ENCODE peak calls at places on chromosomes 11 and 22, in five cellular contexts. W is cardiac fibroblast, Z is fibroblast of lung, G is brain microvascular endothelial cell, L is tibial nerve. J is an unnamed sample.

GRCh38 chr11:291281-292210 is 2.6 kb downstream of the PGGHG start:
- DNase-seq in W (no peak), Z (no peak), G (no peak), L (no peak), J (no peak)

GRCh38 chr11:29527391-29527936 is 489.4 kb downstream of the KCNA4 start:
- DNase-seq in W (peak; percentile 93), Z (peak; percentile 80), G (peak; percentile 79), L (no peak), J (peak; percentile 97)

GRCh38 chr11:89405629-89406028 is 85.5 kb downstream of the NOX4 start:
- DNase-seq in W (peak; percentile 26), Z (no peak), G (no peak), L (no peak), J (peak; percentile 38)

GRCh38 chr11:60838132-60838531 is 3.8 kb upstream of the CCDC86 start:
- DNase-seq in W (peak; percentile 43), Z (no peak), G (no peak), L (no peak), J (no peak)

GRCh38 chr11:72239296-72239848 is 4.6 kb downstream of the PHOX2A start:
- DNase-seq in W (peak; percentile 57), Z (peak; percentile 70), G (no peak), L (no peak), J (peak; percentile 23)

GRCh38 chr11:73838443-73839122 is 38.1 kb downstream of the COA4 start:
- DNase-seq in W (peak; percentile 53), Z (peak; percentile 77), G (peak; percentile 36), L (no peak), J (no peak)

GRCh38 chr11:12704049-12704448 is 29.8 kb downstream of the TEAD1 start:
- DNase-seq in W (peak; percentile 59), Z (peak; percentile 86), G (peak; percentile 75), L (no peak), J (peak; percentile 81)

GRCh38 chr22:40751250-40751649 is 67.9 kb downstream of the SLC25A17 start:
- DNase-seq in W (no peak), Z (no peak), G (no peak), L (no peak), J (no peak)

GRCh38 chr11:69539416-69540117 is 58.1 kb downstream of the LINC01488 start:
- DNase-seq in W (no peak), Z (no peak), G (no peak), L (no peak), J (no peak)

GRCh38 chr11:110565690-110566336 is 136.1 kb downstream of the FDX1 start:
- DNase-seq in W (peak; percentile 8), Z (no peak), G (no peak), L (no peak), J (peak; percentile 76)

GRCh38 chr22:43013355-43014061 is 1.4 kb downstream of the PACSIN2 start:
- DNase-seq in W (peak; percentile 42), Z (peak; percentile 41), G (no peak), L (no peak), J (no peak)

GRCh38 chr22:23386822-23387580 is 193.1 kb downstream of the IGLL1 start:
- DNase-seq in W (no peak), Z (no peak), G (no peak), L (no peak), J (no peak)

GRCh38 chr11:35598254-35599125 is 19.8 kb upstream of the FJX1 start:
- DNase-seq in W (no peak), Z (peak; percentile 73), G (no peak), L (no peak), J (peak; percentile 65)

GRCh38 chr11:67615455-67616430 is 9.0 kb downstream of the NDUFV1 start:
- DNase-seq in W (peak; percentile 15), Z (no peak), G (no peak), L (no peak), J (peak; percentile 44)

GRCh38 chr11:42651654-42652053 is 660.1 kb upstream of the API5 start:
- DNase-seq in W (no peak), Z (no peak), G (no peak), L (no peak), J (no peak)

GRCh38 chr11:125901872-125902271 is 1.1 kb downstream of the PUS3 start:
- DNase-seq in W (no peak), Z (no peak), G (no peak), L (no peak), J (no peak)

GRCh38 chr11:40384991-40385390 is 1074.5 kb downstream of the LRRC4C start:
- DNase-seq in W (no peak), Z (peak; percentile 70), G (no peak), L (no peak), J (no peak)

GRCh38 chr11:61062181-61062955 is 39.9 kb upstream of the CD5 start:
- DNase-seq in W (no peak), Z (no peak), G (no peak), L (no peak), J (no peak)

GRCh38 chr11:10641314-10642206 is 52.0 kb downstream of the IRAG1 start:
- DNase-seq in W (no peak), Z (no peak), G (no peak), L (no peak), J (no peak)

GRCh38 chr11:66238786-66239413 is 29.5 kb upstream of the RAB1B start:
- DNase-seq in W (no peak), Z (no peak), G (no peak), L (no peak), J (no peak)

GRCh38 chr11:11478687-11479086 is 125.6 kb upstream of the CSNK2A3 start:
- DNase-seq in W (no peak), Z (no peak), G (no peak), L (no peak), J (no peak)

GRCh38 chr11:20584093-20584774 is 15.2 kb upstream of the SLC6A5 start:
- DNase-seq in W (no peak), Z (no peak), G (no peak), L (no peak), J (peak; percentile 86)

GRCh38 chr22:25896098-25896497 is 154.1 kb downstream of the MYO18B start:
- DNase-seq in W (no peak), Z (no peak), G (no peak), L (no peak), J (no peak)

GRCh38 chr22:44914026-44914721 is 95.6 kb downstream of the PHF21B start:
- DNase-seq in W (no peak), Z (no peak), G (no peak), L (no peak), J (no peak)

GRCh38 chr11:73866586-73866996 is 10.1 kb downstream of the COA4 start:
- DNase-seq in W (peak; percentile 91), Z (peak; percentile 90), G (peak; percentile 79), L (no peak), J (peak; percentile 86)

GRCh38 chr11:72350752-72351151 is 83.6 kb downstream of the CLPB start:
- DNase-seq in W (no peak), Z (no peak), G (no peak), L (no peak), J (no peak)

GRCh38 chr22:46008836-46009596 is 32.1 kb upstream of the WNT7B start:
- DNase-seq in W (no peak), Z (no peak), G (no peak), L (no peak), J (peak; percentile 17)

GRCh38 chr22:41021655-41022454 is 70.5 kb upstream of the EP300 start:
- DNase-seq in W (peak; percentile 69), Z (peak; percentile 35), G (no peak), L (peak; percentile 46), J (peak; percentile 66)

GRCh38 chr11:44957051-44957515 is 6.4 kb upstream of the TP53I11 start:
- DNase-seq in W (no peak), Z (no peak), G (no peak), L (no peak), J (no peak)

GRCh38 chr22:43162412-43163150 is 11.2 kb downstream of the TSPO start:
- DNase-seq in W (no peak), Z (no peak), G (no peak), L (no peak), J (no peak)

GRCh38 chr11:106875013-106875412 is 143.3 kb downstream of the GUCY1A2 start:
- DNase-seq in W (peak; percentile 39), Z (peak; percentile 47), G (peak; percentile 12), L (no peak), J (peak; percentile 4)

GRCh38 chr22:46829140-46829891 is 66.9 kb downstream of the TBC1D22A start:
- DNase-seq in W (peak; percentile 89), Z (peak; percentile 97), G (peak; percentile 78), L (no peak), J (peak; percentile 89)

GRCh38 chr11:20483931-20484330 is 96.4 kb downstream of the PRMT3 start:
- DNase-seq in W (no peak), Z (peak; percentile 12), G (no peak), L (no peak), J (peak; percentile 88)

GRCh38 chr22:17412232-17412631 is 43.0 kb downstream of the CECR2 start:
- DNase-seq in W (no peak), Z (no peak), G (no peak), L (no peak), J (no peak)

GRCh38 chr11:92852946-92853345 is 116.5 kb upstream of the MTNR1B start:
- DNase-seq in W (no peak), Z (peak; percentile 17), G (no peak), L (no peak), J (peak; percentile 97)

GRCh38 chr11:17846852-17847453 is 112.4 kb downstream of the KCNC1 start:
- DNase-seq in W (peak; percentile 22), Z (peak; percentile 68), G (peak; percentile 18), L (no peak), J (peak; percentile 56)
- TF ChIP-seq CTCF in W (peak; percentile 6), Z (peak; percentile 24), G (peak; percentile 45), L (no peak), J (peak; percentile 42)

GRCh38 chr11:1335811-1336761 is 26.7 kb upstream of the TOLLIP start:
- DNase-seq in W (peak; percentile 93), Z (peak; percentile 59), G (peak; percentile 33), L (peak; percentile 72), J (peak; percentile 81)
- H3K4me3 ChIP-seq in W (peak overlapping the region; percentile 56), Z (peak overlapping the region; percentile 39), G (peak overlapping the region; percentile 37), L (peak overlapping the region; percentile 70), J (peak overlapping the region; percentile 47)

GRCh38 chr22:50274311-50274710 is 4.1 kb upstream of the MAPK11 start:
- DNase-seq in W (peak; percentile 73), Z (peak; percentile 59), G (peak; percentile 35), L (no peak), J (peak; percentile 65)
- TF ChIP-seq CTCF in W (peak; percentile 13), Z (no peak), G (peak; percentile 48), L (peak; percentile 27), J (peak; percentile 42)

DNA sequence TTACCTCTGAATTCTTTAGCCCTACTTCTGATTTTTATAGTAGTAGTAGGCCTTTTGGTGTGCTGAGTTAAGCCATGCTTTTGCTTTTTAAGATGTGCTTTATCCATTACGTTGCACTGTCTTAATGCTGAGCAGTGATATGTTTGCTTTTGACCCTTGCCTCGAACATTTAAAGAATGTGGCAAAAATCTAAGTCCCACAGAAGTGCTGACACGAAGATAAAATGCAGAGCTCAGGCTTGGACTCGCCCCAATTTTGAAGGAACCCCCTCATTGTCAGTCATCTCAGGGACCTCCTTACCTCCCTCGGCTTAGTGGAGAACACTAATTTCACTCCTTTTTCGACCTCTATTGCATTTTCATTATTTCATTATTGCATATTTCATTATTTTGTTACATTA is 272.9 kb downstream of the DDX10 start:
- DNase-seq in W (peak; percentile 46), Z (no peak), G (no peak), L (no peak), J (no peak)
- H3K4me3 ChIP-seq in W (no peak overlapping the region), Z (no peak overlapping the region), G (no peak overlapping the region), L (no peak overlapping the region), J (no peak overlapping the region)

GRCh38 chr11:101169944-101170343 is 40.3 kb upstream of the PGR start:
- DNase-seq in W (no peak), Z (no peak), G (no peak), L (no peak), J (no peak)

GRCh38 chr11:101166038-101166437 is 36.4 kb upstream of the PGR start:
- DNase-seq in W (no peak), Z (no peak), G (no peak), L (no peak), J (no peak)
- TF ChIP-seq CTCF in W (no peak), Z (no peak), G (no peak), L (no peak), J (no peak)